ENCODE peak calls at places on chromosomes 2 and 18, in ten cellular contexts. V, Y, F, A, T, X, K, L, S and N are unnamed samples.

GRCh38 chr2:219027511-219028055 is 13.7 kb downstream of the CFAP65 start:
- DNase-seq in V (no peak), Y (no peak), F (no peak), A (no peak), T (no peak), X (no peak), K (no peak), L (no peak), S (no peak), N (no peak)

GRCh38 chr18:67549946-67550345 is 33.4 kb upstream of the DSEL start:
- DNase-seq in V (no peak), Y (no peak), F (no peak), A (no peak), T (no peak), X (no peak), K (no peak), L (no peak), S (no peak), N (no peak)

GRCh38 chr18:7616661-7617060 is 49.5 kb downstream of the PTPRM start:
- DNase-seq in V (no peak), Y (no peak), F (no peak), A (no peak), T (peak), X (no peak), K (peak), L (no peak), S (peak), N (no peak)

GRCh38 chr2:70143314-70144150 is 47.3 kb downstream of the C2orf42 start:
- DNase-seq in V (no peak), Y (peak), F (peak), A (no peak), T (peak), X (no peak), K (peak), L (peak), S (peak), N (no peak)

GRCh38 chr2:192072261-192072660 is 122.5 kb downstream of the TMEFF2 start:
- DNase-seq in V (no peak), Y (no peak), F (no peak), A (no peak), T (no peak), X (no peak), K (no peak), L (no peak), S (no peak), N (no peak)

GRCh38 chr2:12606472-12607000 is 110.2 kb upstream of the TRIB2 start:
- DNase-seq in V (no peak), Y (peak), F (no peak), A (no peak), T (no peak), X (no peak), K (peak), L (no peak), S (no peak), N (no peak)

GRCh38 chr18:2905802-2906521 is 59.2 kb downstream of the EMILIN2 start:
- DNase-seq in V (peak), Y (peak), F (peak), A (no peak), T (peak), X (peak), K (no peak), L (peak), S (peak), N (peak)

GRCh38 chr2:102301867-102302362 is 9.4 kb upstream of the IL1RL1 start:
- DNase-seq in V (peak), Y (peak), F (peak), A (no peak), T (peak), X (peak), K (peak), L (peak), S (peak), N (peak)

GRCh38 chr2:33616873-33617272 is 17.8 kb upstream of the FAM98A start:
- DNase-seq in V (no peak), Y (no peak), F (no peak), A (no peak), T (no peak), X (no peak), K (no peak), L (no peak), S (no peak), N (no peak)

GRCh38 chr2:12202301-12202700 is 455.9 kb downstream of the LPIN1 start:
- DNase-seq in V (no peak), Y (no peak), F (no peak), A (no peak), T (no peak), X (no peak), K (no peak), L (no peak), S (peak), N (no peak)

GRCh38 chr2:10613263-10613662 is 76.5 kb downstream of the NOL10 start:
- DNase-seq in V (no peak), Y (no peak), F (no peak), A (no peak), T (no peak), X (no peak), K (peak), L (no peak), S (peak), N (no peak)

GRCh38 chr2:209937893-209938292 is 64.5 kb upstream of the RPE start:
- DNase-seq in V (no peak), Y (no peak), F (no peak), A (no peak), T (no peak), X (no peak), K (no peak), L (no peak), S (no peak), N (no peak)

GRCh38 chr2:70937866-70938579 is 2.3 kb downstream of the ATP6V1B1 start:
- DNase-seq in V (no peak), Y (no peak), F (no peak), A (no peak), T (no peak), X (no peak), K (no peak), L (peak), S (no peak), N (no peak)

GRCh38 chr2:25829377-25829704 is 48.9 kb downstream of the ASXL2 start:
- DNase-seq in V (no peak), Y (no peak), F (no peak), A (no peak), T (no peak), X (no peak), K (no peak), L (no peak), S (no peak), N (no peak)

GRCh38 chr18:6950641-6951040 is 167.0 kb downstream of the LAMA1 start:
- DNase-seq in V (no peak), Y (no peak), F (no peak), A (no peak), T (no peak), X (no peak), K (no peak), L (no peak), S (no peak), N (no peak)

GRCh38 chr2:95060446-95061118 is 35.1 kb downstream of the MAL start:
- DNase-seq in V (no peak), Y (no peak), F (no peak), A (no peak), T (no peak), X (peak), K (no peak), L (peak), S (no peak), N (no peak)

GRCh38 chr2:1751768-1752725 is 7.7 kb upstream of the PXDN start:
- DNase-seq in V (no peak), Y (no peak), F (no peak), A (no peak), T (no peak), X (no peak), K (no peak), L (no peak), S (no peak), N (no peak)

GRCh38 chr18:31596081-31596872 is 4.6 kb downstream of the TTR start:
- DNase-seq in V (no peak), Y (no peak), F (no peak), A (no peak), T (no peak), X (no peak), K (no peak), L (no peak), S (no peak), N (no peak)

DNA sequence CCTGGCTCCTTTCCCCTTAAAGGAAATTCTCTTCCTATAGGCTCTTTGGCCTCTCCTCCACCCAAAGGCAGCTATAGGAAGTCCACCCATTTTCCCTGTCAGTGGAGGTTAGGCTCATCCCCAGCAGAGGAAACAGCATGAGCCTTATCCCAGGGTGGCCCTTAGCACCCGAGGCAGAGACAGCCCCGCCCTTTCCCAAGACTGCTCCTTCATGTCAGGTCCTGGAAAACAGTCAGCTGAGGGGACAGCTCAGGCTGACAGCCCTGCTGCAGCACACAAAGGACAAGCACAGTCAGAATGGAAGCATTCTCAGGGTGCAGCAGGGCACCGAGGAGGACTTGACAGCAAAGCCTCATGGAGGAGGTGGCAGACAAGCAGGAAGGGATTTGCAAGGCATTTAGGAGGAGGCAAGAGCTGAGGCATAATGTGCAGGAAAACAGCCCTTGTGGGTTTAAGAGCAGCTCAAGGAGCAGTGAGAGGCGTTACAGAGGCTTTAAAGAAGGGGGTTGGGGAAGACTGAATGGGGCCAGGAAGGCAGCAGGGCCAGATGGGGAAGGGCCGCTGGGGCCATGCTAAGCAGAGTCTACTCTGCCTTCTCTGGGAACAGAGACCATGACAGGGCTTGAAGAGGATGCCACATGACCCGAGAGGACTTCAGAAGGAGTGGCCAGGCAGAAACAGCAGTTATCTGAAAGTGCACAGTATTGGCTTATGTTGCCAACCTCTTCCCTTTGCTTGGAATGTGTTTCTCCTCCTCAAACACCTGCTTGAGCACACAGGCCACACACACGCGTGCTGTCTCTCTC is 216.6 kb downstream of the SH3BP4 start:
- DNase-seq in V (no peak), Y (no peak), F (no peak), A (no peak), T (no peak), X (no peak), K (no peak), L (no peak), S (peak), N (no peak)
- TF ChIP-seq CTCF in V (no peak), Y (no peak), F (no peak), A (no peak), T (no peak), X (no peak), K (no peak), L (no peak), S (no peak), N (no peak)

GRCh38 chr2:20225294-20226151 is 593 bp upstream of the SDC1 start:
- DNase-seq in V (peak), Y (peak), F (no peak), A (peak), T (peak), X (peak), K (peak), L (peak), S (peak), N (peak)
- TF ChIP-seq CTCF in V (no peak), Y (peak), F (peak), A (peak), T (peak), X (peak), K (peak), L (peak), S (peak), N (peak)

GRCh38 chr2:15048000-15048399 is 415.5 kb downstream of the LRATD1 start:
- DNase-seq in V (no peak), Y (no peak), F (no peak), A (no peak), T (no peak), X (no peak), K (no peak), L (no peak), S (no peak), N (no peak)
- TF ChIP-seq CTCF in V (no peak), Y (peak), F (no peak), A (no peak), T (no peak), X (no peak), K (no peak), L (peak), S (no peak), N (no peak)

DNA sequence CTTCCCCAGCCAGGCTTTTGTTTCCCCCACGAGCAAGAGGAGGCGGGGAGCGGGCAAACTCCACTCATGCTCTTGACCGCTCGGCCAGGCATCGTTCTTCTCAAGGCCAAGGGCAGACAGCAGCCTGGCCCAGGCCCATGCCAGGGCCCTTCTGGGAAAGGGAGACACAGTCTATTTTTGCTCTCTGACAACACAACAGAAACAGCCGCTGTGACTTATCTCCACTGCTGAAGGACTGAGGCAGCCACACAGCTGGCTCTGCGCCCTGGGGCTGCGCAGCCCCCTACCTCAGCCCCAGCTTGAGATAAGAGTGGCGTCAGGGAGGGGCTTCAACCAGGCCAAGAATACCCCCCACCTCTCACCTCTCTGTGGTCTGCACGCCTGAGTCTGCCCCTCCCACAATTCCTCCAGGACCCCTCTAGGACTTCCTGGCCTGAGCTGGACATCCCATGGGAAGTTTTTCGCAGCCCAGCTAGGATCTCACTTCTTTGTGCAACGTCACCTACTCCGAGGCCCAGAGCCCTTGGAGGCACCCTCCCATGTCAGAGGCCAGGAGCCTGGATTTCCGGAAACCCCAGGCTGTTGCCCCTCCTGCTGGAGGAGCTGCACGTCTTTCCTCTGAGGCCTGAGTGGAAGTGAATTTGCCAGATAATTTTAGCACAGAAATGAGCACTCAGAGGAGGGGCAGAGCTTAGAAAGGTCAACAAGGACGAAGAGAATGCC is 118.9 kb upstream of the OTOS start:
- DNase-seq in V (no peak), Y (no peak), F (no peak), A (no peak), T (no peak), X (no peak), K (no peak), L (no peak), S (peak), N (no peak)
- TF ChIP-seq CTCF in V (no peak), Y (no peak), F (no peak), A (no peak), T (no peak), X (no peak), K (peak), L (no peak), S (no peak), N (no peak)

GRCh38 chr18:292271-292670 is 24.4 kb upstream of the THOC1 start:
- DNase-seq in V (no peak), Y (no peak), F (no peak), A (no peak), T (no peak), X (no peak), K (no peak), L (no peak), S (no peak), N (no peak)
- TF ChIP-seq CTCF in V (no peak), Y (no peak), F (no peak), A (peak), T (no peak), X (no peak), K (peak), L (peak), S (no peak), N (no peak)

DNA sequence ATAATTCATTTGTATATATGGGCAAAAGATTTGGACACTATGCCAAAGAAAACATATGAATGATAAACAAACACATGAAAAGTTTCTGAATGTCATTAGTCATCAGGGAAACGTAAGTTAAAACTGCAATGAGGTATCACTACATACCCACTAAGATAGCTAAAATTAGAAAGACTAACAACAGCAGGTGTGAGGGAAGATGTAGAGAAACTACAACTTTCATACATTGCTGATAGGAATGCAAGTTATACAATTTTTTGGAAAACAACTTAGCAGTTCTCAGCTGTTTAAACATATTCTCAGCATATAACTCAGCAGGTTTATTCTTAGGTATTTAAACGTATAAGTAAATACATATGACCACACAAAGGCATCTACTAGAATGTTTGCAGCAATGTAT is 563.5 kb upstream of the KLHL29 start:
- DNase-seq in V (no peak), Y (no peak), F (no peak), A (no peak), T (no peak), X (no peak), K (no peak), L (no peak), S (no peak), N (no peak)
- TF ChIP-seq CTCF in V (no peak), Y (no peak), F (no peak), A (no peak), T (no peak), X (no peak), K (no peak), L (no peak), S (no peak), N (no peak)

GRCh38 chr18:13014232-13014631 is 23.1 kb downstream of the CEP192 start:
- DNase-seq in V (no peak), Y (no peak), F (no peak), A (no peak), T (no peak), X (no peak), K (no peak), L (no peak), S (no peak), N (no peak)
- TF ChIP-seq CTCF in V (no peak), Y (no peak), F (no peak), A (no peak), T (no peak), X (no peak), K (no peak), L (no peak), S (no peak), N (no peak)

GRCh38 chr2:96554293-96555145 is 18.0 kb downstream of the ARID5A start:
- DNase-seq in V (peak), Y (peak), F (peak), A (no peak), T (peak), X (peak), K (peak), L (peak), S (peak), N (peak)
- TF ChIP-seq CTCF in V (peak), Y (peak), F (peak), A (peak), T (peak), X (peak), K (peak), L (peak), S (peak), N (peak)

GRCh38 chr2:68418855-68419254 is 48.2 kb downstream of the FBXO48 start:
- DNase-seq in V (peak), Y (peak), F (no peak), A (no peak), T (no peak), X (no peak), K (no peak), L (peak), S (no peak), N (no peak)
- TF ChIP-seq CTCF in V (no peak), Y (no peak), F (no peak), A (no peak), T (no peak), X (no peak), K (no peak), L (peak), S (no peak), N (no peak)

GRCh38 chr2:188319845-188320244 is 28.2 kb downstream of the GULP1 start:
- DNase-seq in V (no peak), Y (peak), F (no peak), A (no peak), T (no peak), X (no peak), K (no peak), L (no peak), S (no peak), N (no peak)
- TF ChIP-seq CTCF in V (no peak), Y (peak), F (no peak), A (no peak), T (no peak), X (no peak), K (no peak), L (peak), S (no peak), N (peak)